ENCODE peak calls at places on chromosomes 11 and 22, in six cellular contexts. One of them, this sample, is unnamed.

GRCh38 chr11:26584818-26585217 is 12.8 kb upstream of the MUC15 start:
- DNase-seq in trophoblast cell: peak
- DNase-seq in neuronal stem cell: no peak
- DNase-seq in H1: no peak
- DNase-seq in H9: no peak
- DNase-seq in IMR-90: no peak
- DNase-seq in this sample: no peak

GRCh38 chr11:63670077-63670737 is 969 bp downstream of the ATL3 start:
- DNase-seq in IMR-90: peak
- DNase-seq in trophoblast cell: peak
- DNase-seq in neuronal stem cell: no peak
- DNase-seq in H9: no peak
- DNase-seq in H1: no peak
- DNase-seq in this sample: peak

GRCh38 chr11:27373392-27373791 is 10.4 kb upstream of the CCDC34 start:
- DNase-seq in H1: no peak
- DNase-seq in neuronal stem cell: no peak
- DNase-seq in trophoblast cell: no peak
- DNase-seq in IMR-90: no peak
- DNase-seq in H9: no peak
- DNase-seq in this sample: no peak

GRCh38 chr11:1695548-1696108 is 1.4 kb upstream of the KRTAP5-6 start:
- DNase-seq in neuronal stem cell: no peak
- DNase-seq in trophoblast cell: no peak
- DNase-seq in H9: no peak
- DNase-seq in H1: no peak
- DNase-seq in IMR-90: no peak
- DNase-seq in this sample: no peak

GRCh38 chr11:13105237-13105844 is 96.2 kb downstream of the RASSF10 start:
- DNase-seq in H1: no peak
- DNase-seq in neuronal stem cell: no peak
- DNase-seq in IMR-90: no peak
- DNase-seq in trophoblast cell: no peak
- DNase-seq in H9: no peak
- DNase-seq in this sample: no peak

GRCh38 chr11:72238040-72238450 is 5.9 kb downstream of the PHOX2A start:
- DNase-seq in neuronal stem cell: peak
- DNase-seq in H9: peak
- DNase-seq in IMR-90: peak
- DNase-seq in trophoblast cell: peak
- DNase-seq in H1: peak
- DNase-seq in this sample: peak

GRCh38 chr22:38862375-38863329 is 9.4 kb downstream of the CBX6 start:
- DNase-seq in H9: peak
- DNase-seq in H1: no peak
- DNase-seq in trophoblast cell: no peak
- DNase-seq in neuronal stem cell: no peak
- DNase-seq in IMR-90: no peak
- DNase-seq in this sample: no peak

GRCh38 chr11:132284611-132285010 is 914.2 kb downstream of the NTM start:
- DNase-seq in H1: no peak
- DNase-seq in neuronal stem cell: no peak
- DNase-seq in IMR-90: no peak
- DNase-seq in trophoblast cell: no peak
- DNase-seq in H9: no peak
- DNase-seq in this sample: no peak

GRCh38 chr11:14413307-14414072 is 54.5 kb upstream of the RRAS2 start:
- DNase-seq in trophoblast cell: peak
- DNase-seq in H9: peak
- DNase-seq in H1: peak
- DNase-seq in neuronal stem cell: no peak
- DNase-seq in IMR-90: peak
- DNase-seq in this sample: no peak

GRCh38 chr11:10287766-10288165 is 6.3 kb downstream of the SBF2 start:
- DNase-seq in neuronal stem cell: no peak
- DNase-seq in H1: no peak
- DNase-seq in trophoblast cell: no peak
- DNase-seq in H9: no peak
- DNase-seq in IMR-90: no peak
- DNase-seq in this sample: no peak

GRCh38 chr11:123137496-123138270 is 57.4 kb downstream of the CLMP start:
- DNase-seq in H9: peak
- DNase-seq in neuronal stem cell: peak
- DNase-seq in H1: peak
- DNase-seq in trophoblast cell: peak
- DNase-seq in IMR-90: peak
- DNase-seq in this sample: peak

GRCh38 chr22:43881091-43882061 is 10.4 kb downstream of the PNPLA5 start:
- DNase-seq in neuronal stem cell: no peak
- DNase-seq in IMR-90: no peak
- DNase-seq in trophoblast cell: no peak
- DNase-seq in H9: peak
- DNase-seq in H1: no peak
- DNase-seq in this sample: no peak

GRCh38 chr11:3134218-3134621 is 30.9 kb downstream of the OSBPL5 start:
- DNase-seq in H1: no peak
- DNase-seq in trophoblast cell: no peak
- DNase-seq in neuronal stem cell: no peak
- DNase-seq in IMR-90: no peak
- DNase-seq in H9: no peak
- DNase-seq in this sample: no peak

GRCh38 chr11:72856551-72857342 is 42.5 kb downstream of the ATG16L2 start:
- DNase-seq in IMR-90: no peak
- DNase-seq in H9: no peak
- DNase-seq in H1: no peak
- DNase-seq in trophoblast cell: no peak
- DNase-seq in neuronal stem cell: no peak
- DNase-seq in this sample: no peak

GRCh38 chr11:439315-440064 is 2.3 kb downstream of the ANO9 start:
- DNase-seq in H9: no peak
- DNase-seq in IMR-90: no peak
- DNase-seq in neuronal stem cell: no peak
- DNase-seq in trophoblast cell: no peak
- DNase-seq in H1: no peak
- DNase-seq in this sample: no peak

GRCh38 chr11:2464451-2465165 is 19.8 kb downstream of the KCNQ1 start:
- DNase-seq in trophoblast cell: no peak
- DNase-seq in H9: no peak
- DNase-seq in H1: no peak
- DNase-seq in neuronal stem cell: no peak
- DNase-seq in IMR-90: no peak
- DNase-seq in this sample: no peak

GRCh38 chr11:15185021-15185420 is 70.3 kb downstream of the INSC start:
- DNase-seq in trophoblast cell: no peak
- DNase-seq in neuronal stem cell: no peak
- DNase-seq in H9: no peak
- DNase-seq in H1: no peak
- DNase-seq in IMR-90: no peak
- DNase-seq in this sample: no peak

GRCh38 chr11:79237676-79238075 is 203.2 kb downstream of the TENM4 start:
- DNase-seq in neuronal stem cell: no peak
- DNase-seq in trophoblast cell: peak
- DNase-seq in H9: no peak
- DNase-seq in H1: no peak
- DNase-seq in IMR-90: peak
- DNase-seq in this sample: peak

GRCh38 chr11:9118277-9118676 is 26.9 kb upstream of the SCUBE2 start:
- DNase-seq in H9: no peak
- DNase-seq in neuronal stem cell: no peak
- DNase-seq in trophoblast cell: no peak
- DNase-seq in H1: no peak
- DNase-seq in IMR-90: no peak
- DNase-seq in this sample: no peak

GRCh38 chr11:92866679-92867282 is 102.7 kb upstream of the MTNR1B start:
- DNase-seq in H1: no peak
- DNase-seq in IMR-90: no peak
- DNase-seq in trophoblast cell: no peak
- DNase-seq in H9: no peak
- DNase-seq in neuronal stem cell: no peak
- DNase-seq in this sample: no peak

GRCh38 chr22:19637405-19638281 is 76.7 kb upstream of the SEPTIN5 start:
- DNase-seq in H1: no peak
- DNase-seq in H9: peak
- DNase-seq in IMR-90: no peak
- DNase-seq in trophoblast cell: no peak
- DNase-seq in neuronal stem cell: no peak
- DNase-seq in this sample: no peak

GRCh38 chr11:134498326-134499139 is 86.5 kb upstream of the B3GAT1 start:
- DNase-seq in H9: no peak
- DNase-seq in H1: no peak
- DNase-seq in neuronal stem cell: no peak
- DNase-seq in trophoblast cell: no peak
- DNase-seq in IMR-90: no peak
- DNase-seq in this sample: no peak

GRCh38 chr22:37675930-37676571 is 615 bp downstream of the LGALS1 start:
- DNase-seq in H1: no peak
- DNase-seq in H9: no peak
- DNase-seq in neuronal stem cell: no peak
- DNase-seq in trophoblast cell: no peak
- DNase-seq in IMR-90: no peak
- DNase-seq in this sample: peak

GRCh38 chr11:46948378-46949131 is 12.0 kb downstream of the CSTPP1 start:
- DNase-seq in IMR-90: peak
- DNase-seq in H1: no peak
- DNase-seq in trophoblast cell: no peak
- DNase-seq in H9: no peak
- DNase-seq in neuronal stem cell: no peak
- DNase-seq in this sample: peak

GRCh38 chr11:122131126-122131525 is 15.1 kb upstream of the BLID start:
- DNase-seq in H1: no peak
- DNase-seq in H9: no peak
- DNase-seq in neuronal stem cell: no peak
- DNase-seq in trophoblast cell: no peak
- DNase-seq in IMR-90: no peak
- DNase-seq in this sample: no peak

GRCh38 chr11:58193403-58193802 is 4.5 kb downstream of the OR9Q2 start:
- DNase-seq in IMR-90: no peak
- DNase-seq in H9: no peak
- DNase-seq in trophoblast cell: no peak
- DNase-seq in H1: no peak
- DNase-seq in neuronal stem cell: no peak
- DNase-seq in this sample: no peak
- H3K14ac ChIP-seq in IMR-90: no peak
- H3K14ac ChIP-seq in H9: no peak
- H3K14ac ChIP-seq in trophoblast cell: no peak
- H3K14ac ChIP-seq in H1: no peak
- H3K14ac ChIP-seq in neuronal stem cell: no peak
- H3K14ac ChIP-seq in this sample: no peak

DNA sequence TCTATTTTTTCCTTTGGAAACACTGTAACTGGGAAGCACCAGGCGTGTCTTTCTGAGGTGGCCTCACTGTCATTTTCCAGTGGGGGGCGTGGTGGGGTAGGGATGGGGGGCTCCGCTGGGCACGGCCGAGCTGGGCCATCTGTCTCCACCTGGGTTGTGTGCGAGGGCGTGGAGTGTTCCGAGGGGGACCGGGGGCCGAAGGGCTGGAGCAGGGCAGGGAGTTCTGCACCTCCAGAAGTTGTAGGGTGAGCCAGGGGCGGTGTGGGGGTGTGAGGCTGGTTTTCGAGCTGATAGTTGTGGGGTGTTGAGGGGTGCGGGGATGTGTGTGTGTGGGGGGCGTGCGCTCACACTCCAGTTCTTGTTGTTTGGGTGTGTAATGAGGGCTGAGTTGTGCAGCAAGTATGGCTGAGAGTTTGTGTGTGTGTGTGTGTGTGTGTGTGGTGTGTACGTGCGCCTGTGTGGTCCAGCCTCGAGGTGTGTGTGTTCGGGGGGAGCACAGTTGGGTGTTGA is 10.8 kb downstream of the YPEL4 start:
- DNase-seq in H9: no peak
- DNase-seq in neuronal stem cell: peak
- DNase-seq in H1: no peak
- DNase-seq in trophoblast cell: no peak
- DNase-seq in IMR-90: no peak
- DNase-seq in this sample: no peak
- H3K23ac ChIP-seq in H9: no peak
- H3K23ac ChIP-seq in neuronal stem cell: no peak
- H3K23ac ChIP-seq in H1: no peak
- H3K23ac ChIP-seq in trophoblast cell: no peak
- H3K23ac ChIP-seq in IMR-90: peak
- H3K23ac ChIP-seq in this sample: no peak

DNA sequence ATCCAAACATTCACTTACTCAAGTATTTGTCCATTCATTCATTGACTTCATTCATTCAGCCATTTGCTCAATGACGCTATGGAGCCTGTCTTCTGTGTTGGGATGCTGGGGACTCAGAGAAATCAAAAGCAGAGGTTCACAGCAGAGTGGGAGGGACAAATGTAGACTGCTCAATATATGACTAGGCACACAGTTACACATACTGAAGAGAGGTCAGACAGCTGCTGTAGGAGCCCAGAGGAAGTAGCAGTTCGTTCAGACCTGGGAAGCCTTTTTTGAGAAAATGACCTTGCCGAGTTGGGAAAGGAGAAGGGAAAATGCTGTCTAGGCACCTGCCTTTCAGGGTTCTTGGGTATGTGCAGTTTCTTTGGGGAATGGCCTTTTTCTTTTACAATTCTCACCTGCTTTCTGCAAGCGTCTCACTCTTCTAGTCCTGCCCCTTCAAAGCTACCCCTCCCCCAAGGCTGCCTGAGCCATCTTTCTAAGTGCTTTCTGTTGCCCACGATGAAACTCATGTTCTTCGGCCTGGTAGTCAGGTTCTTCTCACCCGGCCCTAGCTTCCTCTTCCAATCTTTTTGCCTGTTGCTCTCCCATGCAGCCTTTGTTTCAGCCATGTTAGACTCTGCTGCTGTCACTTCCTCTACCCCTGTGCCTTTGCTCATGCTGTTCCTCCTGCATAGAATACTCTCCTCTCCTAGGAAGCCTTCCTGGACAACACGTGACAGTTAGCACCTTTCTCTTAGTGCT is 4.2 kb upstream of the UVRAG start:
- DNase-seq in H9: no peak
- DNase-seq in IMR-90: no peak
- DNase-seq in trophoblast cell: no peak
- DNase-seq in neuronal stem cell: no peak
- DNase-seq in H1: no peak
- DNase-seq in this sample: no peak
- H3K14ac ChIP-seq in H9: no peak
- H3K14ac ChIP-seq in IMR-90: no peak
- H3K14ac ChIP-seq in trophoblast cell: no peak
- H3K14ac ChIP-seq in neuronal stem cell: no peak
- H3K14ac ChIP-seq in H1: no peak
- H3K14ac ChIP-seq in this sample: no peak

GRCh38 chr22:30728829-30729228 is 34.2 kb downstream of the OSBP2 start:
- DNase-seq in neuronal stem cell: no peak
- DNase-seq in H1: no peak
- DNase-seq in H9: no peak
- DNase-seq in IMR-90: no peak
- DNase-seq in trophoblast cell: no peak
- DNase-seq in this sample: no peak

GRCh38 chr22:30730351-30730750 is 35.7 kb downstream of the OSBP2 start:
- DNase-seq in neuronal stem cell: no peak
- DNase-seq in H1: no peak
- DNase-seq in IMR-90: peak
- DNase-seq in trophoblast cell: no peak
- DNase-seq in H9: no peak
- DNase-seq in this sample: no peak

GRCh38 chr22:30733081-30733680 is 38.5 kb downstream of the OSBP2 start:
- DNase-seq in neuronal stem cell: no peak
- DNase-seq in H9: no peak
- DNase-seq in trophoblast cell: no peak
- DNase-seq in IMR-90: peak
- DNase-seq in H1: no peak
- DNase-seq in this sample: no peak

GRCh38 chr22:30731658-30732057 is 37.0 kb downstream of the OSBP2 start:
- DNase-seq in H9: no peak
- DNase-seq in trophoblast cell: no peak
- DNase-seq in IMR-90: no peak
- DNase-seq in neuronal stem cell: no peak
- DNase-seq in H1: no peak
- DNase-seq in this sample: no peak

GRCh38 chr22:30732426-30732825 is 37.8 kb downstream of the OSBP2 start:
- DNase-seq in H9: peak
- DNase-seq in trophoblast cell: no peak
- DNase-seq in H1: no peak
- DNase-seq in neuronal stem cell: no peak
- DNase-seq in IMR-90: no peak
- DNase-seq in this sample: no peak
- H3K23ac ChIP-seq in H9: no peak
- H3K23ac ChIP-seq in trophoblast cell: no peak
- H3K23ac ChIP-seq in H1: no peak
- H3K23ac ChIP-seq in neuronal stem cell: no peak
- H3K23ac ChIP-seq in IMR-90: no peak
- H3K23ac ChIP-seq in this sample: no peak

This sample was measured in mesenchymal stem cell.